ENCODE peak calls at places on chromosomes 4 and X, in eight cellular contexts. K is stimulated activated CD4-positive, alpha-beta T cell treated with anti-CD3 and anti-CD28 coated beads, Interleukin-1b, Interleukin-23, amount 100 ng/mL, for 24 hours; T is stimulated activated CD8-positive, alpha-beta memory T cell treated with anti-CD3 and anti-CD28 coated beads, Interleukin-15, amount 100 ng/mL, for 24 hours; O is astrocyte of the hippocampus; Z is astrocyte of the spinal cord; W is NCI-H1092 treated with DMSO at 0.1 percent for 48 hours; D is 8988T; Q is pancreas. E is an unnamed sample.

GRCh38 chr4:18568600-18568999 is 547.0 kb upstream of the LCORL start:
- DNase-seq in O (peak; percentile 37), Q (no peak), K (no peak), Z (no peak), D (no peak), T (no peak), W (peak; percentile 27), E (peak; percentile 67)

GRCh38 chr4:47109379-47109778 is 78.0 kb downstream of the GABRB1 start:
- DNase-seq in T (no peak), K (no peak), Z (no peak), Q (no peak), D (no peak), O (no peak), W (no peak), E (peak; percentile 5)

GRCh38 chr4:123055943-123056342 is 133.5 kb upstream of the NUDT6 start:
- DNase-seq in Q (no peak), K (no peak), W (no peak), D (no peak), Z (peak; percentile 8), T (no peak), O (no peak), E (no peak)

GRCh38 chrX:106894978-106895452 is 8.1 kb downstream of the RIPPLY1 start:
- DNase-seq in Q (no peak), T (no peak), W (no peak), K (no peak), D (no peak), Z (peak; percentile 76), O (peak; percentile 77), E (no peak)

GRCh38 chr4:136369073-136369472 is 1163.2 kb downstream of the PCDH18 start:
- DNase-seq in W (no peak), O (peak; percentile 16), K (no peak), D (no peak), T (no peak), Q (no peak), Z (peak; percentile 71), E (no peak)

GRCh38 chrX:21493226-21493850 is 119.1 kb downstream of the CNKSR2 start:
- DNase-seq in W (peak; percentile 11), K (no peak), Z (peak; percentile 67), O (peak; percentile 45), D (no peak), Q (no peak), T (no peak), E (no peak)

GRCh38 chrX:65575024-65575423 is 40.4 kb upstream of the LAS1L start:
- DNase-seq in D (no peak), K (no peak), Z (no peak), W (no peak), T (no peak), O (no peak), Q (no peak), E (no peak)

GRCh38 chrX:119624951-119625668 is 18.9 kb upstream of the NKRF start:
- DNase-seq in D (no peak), T (no peak), Q (no peak), O (no peak), K (no peak), Z (no peak), W (no peak), E (no peak)

GRCh38 chrX:151225843-151226242 is 49.5 kb downstream of the GPR50 start:
- DNase-seq in D (no peak), O (no peak), T (no peak), W (no peak), Q (no peak), Z (no peak), K (no peak), E (no peak)

GRCh38 chrX:40855411-40855810 is 120.1 kb upstream of the MED14 start:
- DNase-seq in Z (peak; percentile 11), Q (no peak), T (no peak), O (peak; percentile 21), D (no peak), K (no peak), W (peak; percentile 5), E (no peak)

GRCh38 chrX:140157611-140158010 is 192.3 kb upstream of the CXorf66 start:
- DNase-seq in O (peak; percentile 91), Z (peak; percentile 85), W (no peak), D (no peak), T (no peak), Q (no peak), K (no peak), E (no peak)

GRCh38 chr4:104751468-104751867 is 256.8 kb upstream of the CXXC4 start:
- DNase-seq in T (no peak), Q (no peak), D (no peak), K (no peak), W (no peak), Z (no peak), O (no peak), E (no peak)

GRCh38 chr4:47839259-47839658 is 1.4 kb upstream of the CORIN start:
- DNase-seq in K (peak; percentile 12), D (no peak), Z (peak; percentile 54), W (no peak), T (no peak), O (no peak), Q (no peak), E (no peak)

GRCh38 chrX:87941841-87942240 is 424.2 kb downstream of the KLHL4 start:
- DNase-seq in W (no peak), Q (no peak), O (peak; percentile 0), D (no peak), T (no peak), Z (no peak), K (no peak), E (no peak)

GRCh38 chrX:68440438-68440837 is 7.1 kb upstream of the OPHN1 start:
- DNase-seq in D (no peak), Q (no peak), O (no peak), T (no peak), Z (no peak), K (no peak), W (no peak), E (no peak)

GRCh38 chrX:153074262-153074899 is 2.1 kb downstream of the PNMA6A start:
- DNase-seq in Z (no peak), T (no peak), W (no peak), K (no peak), Q (no peak), D (no peak), O (no peak), E (no peak)